ENCODE peak calls at places on chromosomes 2 and 18, in four cellular contexts. One of them, this sample, is unnamed.

GRCh38 chr18:58398648-58399398 is 230.1 kb downstream of the ALPK2 start:
- DNase-seq in GF-D8: no peak
- DNase-seq in CD8-positive, alpha-beta memory T cell: no peak
- DNase-seq in right cardiac atrium: no peak
- DNase-seq in this sample: no peak

GRCh38 chr18:7459851-7460774 is 107.0 kb upstream of the PTPRM start:
- DNase-seq in GF-D8: no peak
- DNase-seq in CD8-positive, alpha-beta memory T cell: no peak
- DNase-seq in right cardiac atrium: no peak
- DNase-seq in this sample: no peak

GRCh38 chr2:229445013-229445412 is 173.9 kb upstream of the PID1 start:
- DNase-seq in GF-D8: no peak
- DNase-seq in CD8-positive, alpha-beta memory T cell: no peak
- DNase-seq in right cardiac atrium: peak
- DNase-seq in this sample: no peak

GRCh38 chr2:47862949-47863348 is 43.3 kb downstream of the FBXO11 start:
- DNase-seq in GF-D8: no peak
- DNase-seq in CD8-positive, alpha-beta memory T cell: no peak
- DNase-seq in right cardiac atrium: no peak
- DNase-seq in this sample: no peak

GRCh38 chr18:49847524-49847923 is 34.2 kb upstream of the ACAA2 start:
- DNase-seq in GF-D8: no peak
- DNase-seq in CD8-positive, alpha-beta memory T cell: no peak
- DNase-seq in right cardiac atrium: no peak
- DNase-seq in this sample: no peak

GRCh38 chr2:102147935-102148334 is 5.4 kb downstream of the IL1R1 start:
- DNase-seq in GF-D8: no peak
- DNase-seq in CD8-positive, alpha-beta memory T cell: no peak
- DNase-seq in right cardiac atrium: no peak
- DNase-seq in this sample: no peak

GRCh38 chr2:220753486-220753885 is 818.6 kb downstream of the EPHA4 start:
- DNase-seq in GF-D8: no peak
- DNase-seq in CD8-positive, alpha-beta memory T cell: no peak
- DNase-seq in right cardiac atrium: no peak
- DNase-seq in this sample: no peak

GRCh38 chr18:55489742-55490055 is 98.3 kb downstream of the TCF4 start:
- DNase-seq in GF-D8: no peak
- DNase-seq in CD8-positive, alpha-beta memory T cell: no peak
- DNase-seq in right cardiac atrium: no peak
- DNase-seq in this sample: no peak

GRCh38 chr18:47990981-47991380 is 60.5 kb upstream of the SMAD2 start:
- DNase-seq in GF-D8: no peak
- DNase-seq in CD8-positive, alpha-beta memory T cell: no peak
- DNase-seq in right cardiac atrium: no peak
- DNase-seq in this sample: no peak

GRCh38 chr2:86622878-86623548 is 652 bp downstream of the RNF103 start:
- DNase-seq in GF-D8: no peak
- DNase-seq in CD8-positive, alpha-beta memory T cell: no peak
- DNase-seq in right cardiac atrium: peak
- DNase-seq in this sample: no peak

GRCh38 chr2:29560566-29560965 is 360.8 kb downstream of the ALK start:
- DNase-seq in GF-D8: no peak
- DNase-seq in CD8-positive, alpha-beta memory T cell: no peak
- DNase-seq in right cardiac atrium: no peak
- DNase-seq in this sample: no peak

GRCh38 chr2:239329972-239330572 is 70.7 kb downstream of the HDAC4 start:
- DNase-seq in GF-D8: no peak
- DNase-seq in CD8-positive, alpha-beta memory T cell: no peak
- DNase-seq in right cardiac atrium: peak
- DNase-seq in this sample: no peak

GRCh38 chr2:237696471-237696870 is 69.1 kb downstream of the LRRFIP1 start:
- DNase-seq in GF-D8: no peak
- DNase-seq in CD8-positive, alpha-beta memory T cell: no peak
- DNase-seq in right cardiac atrium: no peak
- DNase-seq in this sample: no peak

GRCh38 chr2:101759162-101759561 is 61.7 kb downstream of the MAP4K4 start:
- DNase-seq in GF-D8: no peak
- DNase-seq in CD8-positive, alpha-beta memory T cell: no peak
- DNase-seq in right cardiac atrium: no peak
- DNase-seq in this sample: no peak

GRCh38 chr2:105814291-105814940 is 69.7 kb downstream of the NCK2 start:
- DNase-seq in GF-D8: no peak
- DNase-seq in CD8-positive, alpha-beta memory T cell: no peak
- DNase-seq in right cardiac atrium: no peak
- DNase-seq in this sample: no peak

GRCh38 chr2:72150961-72151356 is 3.3 kb upstream of the CYP26B1 start:
- DNase-seq in GF-D8: no peak
- DNase-seq in CD8-positive, alpha-beta memory T cell: no peak
- DNase-seq in right cardiac atrium: no peak
- DNase-seq in this sample: no peak

GRCh38 chr2:62826141-62826540 is 120.6 kb downstream of the EHBP1 start:
- DNase-seq in GF-D8: no peak
- DNase-seq in CD8-positive, alpha-beta memory T cell: no peak
- DNase-seq in right cardiac atrium: no peak
- DNase-seq in this sample: no peak

GRCh38 chr2:162732946-162733698 is 105.4 kb downstream of the KCNH7 start:
- DNase-seq in GF-D8: no peak
- DNase-seq in CD8-positive, alpha-beta memory T cell: no peak
- DNase-seq in right cardiac atrium: no peak
- DNase-seq in this sample: no peak

GRCh38 chr2:150255528-150255927 is 231.9 kb downstream of the RND3 start:
- DNase-seq in GF-D8: no peak
- DNase-seq in CD8-positive, alpha-beta memory T cell: no peak
- DNase-seq in right cardiac atrium: no peak
- DNase-seq in this sample: no peak

GRCh38 chr2:64751286-64752260 is 97.9 kb upstream of the SERTAD2 start:
- DNase-seq in GF-D8: no peak
- DNase-seq in CD8-positive, alpha-beta memory T cell: no peak
- DNase-seq in right cardiac atrium: no peak
- DNase-seq in this sample: no peak

GRCh38 chr18:76985156-76985950 is 147.2 kb downstream of the MBP start:
- DNase-seq in GF-D8: no peak
- DNase-seq in CD8-positive, alpha-beta memory T cell: no peak
- DNase-seq in right cardiac atrium: no peak
- DNase-seq in this sample: no peak

GRCh38 chr2:223944704-223945531 is at the start of gene WDFY1:
- DNase-seq in GF-D8: peak
- DNase-seq in CD8-positive, alpha-beta memory T cell: peak
- DNase-seq in right cardiac atrium: peak
- DNase-seq in this sample: peak

GRCh38 chr18:56235061-56235772 is 403.2 kb downstream of the TXNL1 start:
- DNase-seq in GF-D8: no peak
- DNase-seq in CD8-positive, alpha-beta memory T cell: no peak
- DNase-seq in right cardiac atrium: no peak
- DNase-seq in this sample: no peak

GRCh38 chr2:38215993-38216392 is 140.0 kb upstream of the CYP1B1 start:
- DNase-seq in GF-D8: no peak
- DNase-seq in CD8-positive, alpha-beta memory T cell: no peak
- DNase-seq in right cardiac atrium: no peak
- DNase-seq in this sample: no peak

GRCh38 chr2:230520875-230521155 is 104.8 kb downstream of the SP100 start:
- DNase-seq in GF-D8: no peak
- DNase-seq in CD8-positive, alpha-beta memory T cell: no peak
- DNase-seq in right cardiac atrium: no peak
- DNase-seq in this sample: no peak

GRCh38 chr2:149765636-149766035 is 178.1 kb upstream of the MMADHC start:
- DNase-seq in GF-D8: no peak
- DNase-seq in CD8-positive, alpha-beta memory T cell: no peak
- DNase-seq in right cardiac atrium: no peak
- DNase-seq in this sample: no peak

GRCh38 chr2:8545676-8546318 is 136.1 kb upstream of the ID2 start:
- DNase-seq in GF-D8: no peak
- DNase-seq in CD8-positive, alpha-beta memory T cell: no peak
- DNase-seq in right cardiac atrium: no peak
- DNase-seq in this sample: no peak

GRCh38 chr18:22703883-22704626 is 229.1 kb upstream of the RBBP8 start:
- DNase-seq in GF-D8: no peak
- DNase-seq in CD8-positive, alpha-beta memory T cell: peak
- DNase-seq in right cardiac atrium: no peak
- DNase-seq in this sample: no peak

This sample was measured in SIG-M5.